ENCODE peak calls at places on chromosomes 16 and 17, in four cellular contexts. One of them, this sample, is unnamed.

GRCh38 chr16:3180445-3180878 is 7.5 kb upstream of the OR1F1 start:
- DNase-seq in bronchial epithelial cell: peak
- DNase-seq in HCT116: no peak
- DNase-seq in esophagus squamous epithelium: no peak
- DNase-seq in this sample: no peak

GRCh38 chr16:20610192-20610891 is 34.2 kb upstream of the ACSM2B start:
- DNase-seq in esophagus squamous epithelium: no peak
- DNase-seq in bronchial epithelial cell: no peak
- DNase-seq in HCT116: no peak
- DNase-seq in this sample: no peak

GRCh38 chr17:76491271-76492184 is 9.7 kb downstream of the RHBDF2 start:
- DNase-seq in esophagus squamous epithelium: no peak
- DNase-seq in bronchial epithelial cell: no peak
- DNase-seq in HCT116: no peak
- DNase-seq in this sample: no peak

GRCh38 chr16:64417711-64418227 is 704.1 kb downstream of the CDH11 start:
- DNase-seq in bronchial epithelial cell: peak
- DNase-seq in HCT116: no peak
- DNase-seq in esophagus squamous epithelium: no peak
- DNase-seq in this sample: no peak

GRCh38 chr16:86490859-86491642 is 19.3 kb upstream of the FOXF1 start:
- DNase-seq in esophagus squamous epithelium: no peak
- DNase-seq in bronchial epithelial cell: no peak
- DNase-seq in HCT116: no peak
- DNase-seq in this sample: no peak

GRCh38 chr17:77496401-77496801 is 355.6 kb downstream of the SEC14L1 start:
- DNase-seq in bronchial epithelial cell: no peak
- DNase-seq in esophagus squamous epithelium: no peak
- DNase-seq in HCT116: no peak
- DNase-seq in this sample: no peak

GRCh38 chr16:75035410-75035968 is 36.7 kb downstream of the ZNRF1 start:
- DNase-seq in HCT116: no peak
- DNase-seq in esophagus squamous epithelium: no peak
- DNase-seq in bronchial epithelial cell: no peak
- DNase-seq in this sample: no peak

GRCh38 chr17:601462-602303 is 113.0 kb downstream of the VPS53 start:
- DNase-seq in bronchial epithelial cell: no peak
- DNase-seq in HCT116: no peak
- DNase-seq in esophagus squamous epithelium: no peak
- DNase-seq in this sample: peak

GRCh38 chr17:80970044-80970761 is 21.4 kb upstream of the CHMP6 start:
- DNase-seq in HCT116: no peak
- DNase-seq in esophagus squamous epithelium: no peak
- DNase-seq in bronchial epithelial cell: no peak
- DNase-seq in this sample: no peak

GRCh38 chr16:49874613-49875237 is 18.8 kb upstream of the ZNF423 start:
- DNase-seq in bronchial epithelial cell: no peak
- DNase-seq in HCT116: no peak
- DNase-seq in esophagus squamous epithelium: no peak
- DNase-seq in this sample: no peak

GRCh38 chr17:72710834-72711233 is 381.7 kb downstream of the SLC39A11 start:
- DNase-seq in esophagus squamous epithelium: no peak
- DNase-seq in bronchial epithelial cell: peak
- DNase-seq in HCT116: no peak
- DNase-seq in this sample: peak

GRCh38 chr16:48810436-48810802 is 200.4 kb upstream of the N4BP1 start:
- DNase-seq in esophagus squamous epithelium: no peak
- DNase-seq in HCT116: no peak
- DNase-seq in bronchial epithelial cell: no peak
- DNase-seq in this sample: no peak

GRCh38 chr16:58002411-58002790 is 1.2 kb downstream of the USB1 start:
- DNase-seq in esophagus squamous epithelium: no peak
- DNase-seq in bronchial epithelial cell: no peak
- DNase-seq in HCT116: no peak
- DNase-seq in this sample: no peak

This sample was measured in trophoblast cell.